ENCODE peak calls at places on chromosome 16, in seven cellular contexts. H is retinal pigment epithelial cell, X is endodermal cell, D is fibroblast of pulmonary artery, N is anterior cingulate cortex, T is AG20443, V is NCI-H345. P is an unnamed sample.

GRCh38 chr16:58249388-58249779 is 45.4 kb downstream of the PRSS54 start:
- DNase-seq in H (no peak), X (no peak), D (no peak), N (no peak), T (no peak), V (no peak), P (no peak)

GRCh38 chr16:67537270-67537635 is 8.6 kb downstream of the RIPOR1 start:
- DNase-seq in H (no peak), X (peak), D (peak), N (no peak), T (peak), V (peak), P (no peak)

GRCh38 chr16:1713331-1713730 is 7.3 kb downstream of the MAPK8IP3 start:
- DNase-seq in H (no peak), X (no peak), D (no peak), N (no peak), T (no peak), V (no peak), P (no peak)

GRCh38 chr16:68668266-68668665 is 23.2 kb downstream of the CDH3 start:
- DNase-seq in H (no peak), X (no peak), D (no peak), N (no peak), T (peak), V (no peak), P (no peak)

GRCh38 chr16:52103791-52104190 is 443.2 kb downstream of the TOX3 start:
- DNase-seq in H (no peak), X (no peak), D (no peak), N (no peak), T (no peak), V (no peak), P (no peak)

GRCh38 chr16:11224096-11224893 is 31.7 kb downstream of the SOCS1 start:
- DNase-seq in H (no peak), X (peak), D (no peak), N (peak), T (no peak), V (no peak), P (no peak)

GRCh38 chr16:89318430-89318758 is 100.9 kb downstream of the ZNF778 start:
- DNase-seq in H (no peak), X (no peak), D (no peak), N (no peak), T (no peak), V (no peak), P (no peak)

GRCh38 chr16:89084411-89084810 is 9.2 kb upstream of the ACSF3 start:
- DNase-seq in H (no peak), X (no peak), D (no peak), N (no peak), T (no peak), V (no peak), P (no peak)

GRCh38 chr16:17348826-17349225 is 121.9 kb downstream of the XYLT1 start:
- DNase-seq in H (no peak), X (no peak), D (no peak), N (no peak), T (no peak), V (no peak), P (no peak)

GRCh38 chr16:78216166-78216745 is 116.8 kb downstream of the WWOX start:
- DNase-seq in H (no peak), X (no peak), D (no peak), N (no peak), T (no peak), V (no peak), P (no peak)

GRCh38 chr16:67993207-67994036 is 5.9 kb downstream of the DPEP2 start:
- DNase-seq in H (no peak), X (peak), D (peak), N (peak), T (peak), V (peak), P (peak)

GRCh38 chr16:66580605-66581209 is 1.4 kb downstream of the CMTM2 start:
- DNase-seq in H (peak), X (no peak), D (peak), N (no peak), T (peak), V (no peak), P (no peak)

GRCh38 chr16:49876716-49877129 is 20.8 kb upstream of the ZNF423 start:
- DNase-seq in H (no peak), X (peak), D (peak), N (no peak), T (peak), V (no peak), P (no peak)

GRCh38 chr16:70158261-70158939 is 15.2 kb upstream of the CLEC18C start:
- DNase-seq in H (no peak), X (peak), D (no peak), N (no peak), T (peak), V (no peak), P (no peak)

P was measured in NCI-H1092.